ENCODE peak calls at places on chromosomes 2 and 18, in five cellular contexts. P is AG20443, A is RPMI7951, T is Calu3, Z is GM03348. O is an unnamed sample.

GRCh38 chr2:205749078-205749477 is 66.8 kb downstream of the NRP2 start:
- DNase-seq in T (peak), A (no peak), P (no peak), Z (no peak), O (no peak)

GRCh38 chr2:54559593-54560145 is 103.5 kb downstream of the SPTBN1 start:
- DNase-seq in A (peak), Z (peak), P (peak), T (no peak), O (no peak)

GRCh38 chr2:47091118-47091517 is 64.0 kb downstream of the STPG4 start:
- DNase-seq in A (no peak), Z (peak), T (no peak), P (peak), O (peak)

GRCh38 chr18:58196164-58196563 is 152.1 kb downstream of the NEDD4L start:
- DNase-seq in Z (no peak), P (no peak), T (no peak), A (no peak), O (no peak)

GRCh38 chr2:163736433-163737168 is 793 bp upstream of the FIGN start:
- DNase-seq in A (peak), T (peak), Z (peak), P (peak), O (no peak)

GRCh38 chr2:168954256-168954655 is 53.2 kb downstream of the G6PC2 start:
- DNase-seq in Z (no peak), A (no peak), P (no peak), T (no peak), O (no peak)

GRCh38 chr2:136490100-136490499 is 275.2 kb upstream of the THSD7B start:
- DNase-seq in P (no peak), T (no peak), Z (no peak), A (no peak), O (no peak)

GRCh38 chr2:234571620-234572407 is 74.9 kb upstream of the ARL4C start:
- DNase-seq in P (no peak), T (no peak), Z (no peak), A (peak), O (no peak)

GRCh38 chr2:102637358-102637757 is 18.0 kb downstream of the SLC9A2 start:
- DNase-seq in T (no peak), A (no peak), Z (no peak), P (no peak), O (no peak)

GRCh38 chr18:37552296-37552695 is 13.3 kb downstream of the CELF4 start:
- DNase-seq in T (no peak), A (no peak), Z (no peak), P (no peak), O (no peak)

GRCh38 chr2:174059875-174060226 is 94.7 kb upstream of the SP3 start:
- DNase-seq in Z (no peak), T (no peak), A (peak), P (no peak), O (no peak)

GRCh38 chr2:128868686-128869551 is 550.3 kb upstream of the HS6ST1 start:
- DNase-seq in P (peak), T (no peak), A (no peak), Z (no peak), O (peak)

GRCh38 chr2:112251211-112251721 is 3.6 kb downstream of the ZC3H8 start:
- DNase-seq in T (no peak), P (no peak), Z (no peak), A (no peak), O (no peak)

GRCh38 chr18:60188943-60189342 is 183.6 kb downstream of the MC4R start:
- DNase-seq in P (no peak), T (no peak), A (no peak), Z (no peak), O (no peak)

GRCh38 chr2:226131299-226131784 is 668.3 kb downstream of the IRS1 start:
- DNase-seq in P (no peak), T (peak), A (no peak), Z (no peak), O (no peak)

GRCh38 chr2:117406443-117406842 is 408.0 kb upstream of the DDX18 start:
- DNase-seq in Z (no peak), P (no peak), T (no peak), A (no peak), O (no peak)

GRCh38 chr2:217899231-217900009 is 103.4 kb downstream of the TNS1 start:
- DNase-seq in T (peak), Z (peak), P (peak), A (peak), O (peak)

GRCh38 chr2:169644173-169644572 is 50.0 kb downstream of the CFAP210 start:
- DNase-seq in A (no peak), Z (no peak), P (no peak), T (no peak), O (no peak)

GRCh38 chr2:203025592-203025991 is 10.9 kb downstream of the NBEAL1 start:
- DNase-seq in T (no peak), Z (no peak), P (no peak), A (no peak), O (no peak)

GRCh38 chr2:181904022-181904632 is 12.6 kb downstream of the ITPRID2 start:
- DNase-seq in P (peak), T (no peak), A (peak), Z (peak), O (no peak)